ENCODE peak calls at places on chromosomes 11 and 22, in nine cellular contexts. Q is colonic mucosa, E is heart left ventricle, I is breast epithelium, H is cardiac fibroblast, X is upper lobe of right lung, Y is HFFc6, J is heart right ventricle, S is foreskin keratinocyte. C is an unnamed sample.

GRCh38 chr11:96098511-96099241 is 174.8 kb upstream of the MTMR2 start:
- DNase-seq in Q (peak; percentile 43), E (no peak), I (no peak), H (peak; percentile 66), X (no peak), Y (peak; percentile 35), J (no peak), S (no peak), C (no peak)

GRCh38 chr11:27699242-27699925 is 871 bp downstream of the BDNF start:
- DNase-seq in Q (no peak), E (no peak), I (no peak), H (peak; percentile 54), X (peak; percentile 54), Y (no peak), J (no peak), S (no peak), C (no peak)

GRCh38 chr22:17862646-17863181 is 88.4 kb upstream of the BID start:
- DNase-seq in Q (no peak), E (no peak), I (no peak), H (no peak), X (no peak), Y (no peak), J (no peak), S (no peak), C (no peak)

GRCh38 chr11:46388619-46389449 is 2.7 kb downstream of the CHRM4 start:
- DNase-seq in Q (no peak), E (no peak), I (no peak), H (no peak), X (no peak), Y (no peak), J (no peak), S (no peak), C (peak; percentile 47)

GRCh38 chr11:48036011-48036410 is 55.7 kb downstream of the PTPRJ start:
- DNase-seq in Q (no peak), E (no peak), I (no peak), H (no peak), X (no peak), Y (no peak), J (no peak), S (no peak), C (no peak)

GRCh38 chr11:59216654-59217640 is 4.2 kb upstream of the MPEG1 start:
- DNase-seq in Q (peak; percentile 49), E (no peak), I (no peak), H (peak; percentile 25), X (no peak), Y (no peak), J (peak; percentile 53), S (peak; percentile 56), C (peak; percentile 56)

GRCh38 chr11:69540118-69541000 is 58.9 kb downstream of the LINC01488 start:
- DNase-seq in Q (no peak), E (peak; percentile 74), I (peak; percentile 68), H (no peak), X (peak; percentile 73), Y (no peak), J (peak; percentile 59), S (no peak), C (no peak)

GRCh38 chr11:134014502-134014901 is 54.4 kb upstream of the JAM3 start:
- DNase-seq in Q (no peak), E (no peak), I (no peak), H (peak; percentile 28), X (no peak), Y (peak; percentile 4), J (peak; percentile 57), S (no peak), C (no peak)

GRCh38 chr11:85095239-85095638 is 531.9 kb downstream of the DLG2 start:
- DNase-seq in Q (no peak), E (no peak), I (no peak), H (no peak), X (no peak), Y (no peak), J (no peak), S (no peak), C (no peak)

GRCh38 chr11:65593518-65594414 is 1.8 kb downstream of the KCNK7 start:
- DNase-seq in Q (no peak), E (peak; percentile 71), I (no peak), H (peak; percentile 48), X (no peak), Y (no peak), J (no peak), S (no peak), C (peak; percentile 79)

GRCh38 chr11:122068096-122068495 is 47.9 kb downstream of the BLID start:
- DNase-seq in Q (no peak), E (no peak), I (no peak), H (no peak), X (no peak), Y (no peak), J (no peak), S (no peak), C (no peak)

GRCh38 chr11:121210445-121210970 is 82.1 kb upstream of the SC5D start:
- DNase-seq in Q (no peak), E (no peak), I (no peak), H (no peak), X (no peak), Y (no peak), J (no peak), S (no peak), C (no peak)

GRCh38 chr11:92409956-92410355 is 185.3 kb downstream of the FAT3 start:
- DNase-seq in Q (no peak), E (no peak), I (no peak), H (no peak), X (no peak), Y (no peak), J (no peak), S (peak; percentile 41), C (no peak)

GRCh38 chr11:64566042-64566914 is 24.7 kb upstream of the SLC22A12 start:
- DNase-seq in Q (peak; percentile 83), E (no peak), I (no peak), H (peak; percentile 83), X (peak; percentile 64), Y (peak; percentile 18), J (peak; percentile 60), S (peak; percentile 73), C (no peak)

GRCh38 chr11:2752923-2753322 is 53.1 kb upstream of the KCNQ1OT1 start:
- DNase-seq in Q (no peak), E (no peak), I (peak; percentile 27), H (no peak), X (peak; percentile 29), Y (no peak), J (no peak), S (no peak), C (no peak)
- TF ChIP-seq CTCF in Q (no peak), E (no peak), I (no peak), H (no peak), X (no peak), Y (no peak), J (no peak), S (no peak), C (no peak)

DNA sequence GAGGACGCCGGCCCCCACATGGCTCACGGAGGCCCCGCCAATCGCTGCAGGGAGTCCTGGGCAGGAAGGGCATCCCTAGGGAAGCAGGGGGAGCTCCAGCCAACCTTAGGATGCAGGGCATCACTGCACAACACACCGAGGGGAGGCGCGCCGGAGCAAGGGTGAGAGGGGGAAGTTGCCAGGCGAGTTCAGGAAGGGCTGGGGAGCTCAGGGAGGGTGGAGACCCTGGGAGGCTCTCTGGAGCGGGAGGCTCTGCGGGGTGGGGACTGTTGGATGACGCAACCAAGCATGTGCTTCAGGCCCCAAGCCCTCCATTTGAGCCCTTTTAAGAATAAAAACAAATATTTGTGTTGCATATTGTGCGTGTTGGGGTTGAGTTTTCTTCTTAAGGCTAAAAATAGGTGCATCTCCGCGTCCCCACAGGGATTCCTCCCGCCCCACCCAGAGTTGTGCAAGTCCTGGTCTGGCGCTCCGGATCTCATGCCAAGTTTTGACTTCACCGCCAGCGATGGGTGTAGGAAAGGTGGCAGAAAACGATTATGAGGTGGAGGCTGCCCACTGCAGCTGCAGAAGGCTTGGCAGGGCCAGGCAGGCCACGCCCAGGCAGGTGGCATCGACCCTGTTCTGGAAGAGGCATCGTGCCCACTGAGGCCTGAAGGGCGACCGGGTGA is 65.2 kb downstream of the WNT7B start:
- DNase-seq in Q (no peak), E (no peak), I (peak; percentile 80), H (peak; percentile 46), X (peak; percentile 90), Y (no peak), J (peak; percentile 54), S (peak; percentile 28), C (no peak)
- TF ChIP-seq CTCF in Q (no peak), E (no peak), I (no peak), H (no peak), X (peak; percentile 20), Y (no peak), J (no peak), S (peak; percentile 70), C (no peak)

GRCh38 chr11:97687106-97687505 is 1297.3 kb downstream of the JRKL start:
- DNase-seq in Q (no peak), E (no peak), I (no peak), H (no peak), X (no peak), Y (no peak), J (no peak), S (no peak), C (no peak)

GRCh38 chr11:97683733-97684132 is 1293.9 kb downstream of the JRKL start:
- DNase-seq in Q (no peak), E (no peak), I (no peak), H (peak; percentile 5), X (no peak), Y (no peak), J (no peak), S (peak; percentile 3), C (no peak)

GRCh38 chr11:97684486-97685439 is 1295.0 kb downstream of the JRKL start:
- DNase-seq in Q (no peak), E (no peak), I (no peak), H (peak; percentile 13), X (no peak), Y (no peak), J (no peak), S (no peak), C (no peak)
- TF ChIP-seq CTCF in Q (no peak), E (no peak), I (no peak), H (no peak), X (no peak), Y (no peak), J (no peak), S (no peak), C (no peak)

DNA sequence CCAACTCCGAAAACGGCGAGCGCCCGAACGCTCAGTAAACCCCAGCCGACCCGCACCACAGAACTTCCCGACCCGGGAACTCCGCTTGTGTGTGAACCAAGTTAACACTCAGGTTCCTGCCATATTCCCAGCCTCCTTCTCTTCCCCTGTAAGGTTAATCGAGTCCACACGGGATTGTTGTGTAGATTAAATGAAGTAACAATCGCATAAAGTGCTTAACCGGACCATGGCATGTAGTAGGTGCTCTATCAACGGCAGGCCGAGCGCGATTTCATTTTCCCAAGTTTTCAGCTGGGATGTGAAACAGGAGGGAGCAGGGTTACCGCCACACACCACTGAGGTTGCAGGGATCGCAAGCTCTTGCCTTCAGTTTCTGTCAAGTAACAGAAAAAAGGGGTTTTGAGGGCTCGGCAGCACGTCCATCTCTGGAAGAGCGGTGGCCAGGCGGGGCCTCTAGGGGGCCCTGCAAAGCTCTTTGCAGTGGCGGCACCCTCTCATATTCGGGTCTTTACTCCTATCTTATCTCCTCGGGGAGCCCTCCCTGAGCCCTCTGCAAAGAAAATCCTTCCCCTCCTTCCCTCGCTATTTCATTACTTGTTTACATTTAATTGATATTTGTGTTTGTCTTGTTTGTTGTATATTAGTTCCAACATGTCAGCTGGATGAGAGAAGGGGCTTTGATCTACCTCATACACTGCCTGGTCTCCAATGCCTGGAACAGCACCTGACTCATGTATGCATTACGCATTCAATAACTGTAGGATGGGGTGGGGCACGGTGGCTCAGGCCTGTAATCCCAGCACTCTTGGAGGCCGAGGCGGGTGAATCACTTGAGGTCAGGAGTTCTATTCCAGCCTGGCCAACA is 792 bp upstream of the PLEKHA7 start:
- DNase-seq in Q (peak; percentile 69), E (no peak), I (no peak), H (peak; percentile 17), X (no peak), Y (no peak), J (no peak), S (no peak), C (peak; percentile 75)
- TF ChIP-seq CTCF in Q (peak; percentile 39), E (peak; percentile 19), I (peak; percentile 23), H (peak; percentile 40), X (peak; percentile 49), Y (peak; percentile 28), J (peak; percentile 34), S (no peak), C (peak; percentile 52)